ENCODE peak calls at places on chromosomes 16 and 17, in nine cellular contexts. One of them, this sample, is unnamed.

GRCh38 chr16:4131621-4132020 is 15.4 kb upstream of the ADCY9 start:
- DNase-seq in pulmonary artery endothelial cell: no peak
- DNase-seq in aorta: no peak
- DNase-seq in A172: no peak
- DNase-seq in GM19239: no peak
- DNase-seq in activated T-cell treated with anti-CD3 and anti-CD28 coated beads, Interleukin-2, amount 50 U/mL, for 4 hours: no peak
- DNase-seq in CD8-positive, alpha-beta T cell: no peak
- DNase-seq in activated naive CD4-positive, alpha-beta T cell treated with anti-CD3 and anti-CD28 coated beads, Interleukin-2, amount 50 U/mL, for 16 hours: no peak
- DNase-seq in stimulated activated CD8-positive, alpha-beta memory T cell treated with anti-CD3 and anti-CD28 coated beads, Interleukin-15, amount 100 ng/mL, for 24 hours: no peak
- DNase-seq in this sample: no peak

GRCh38 chr16:2366660-2367309 is 26.3 kb upstream of the ABCA3 start:
- DNase-seq in pulmonary artery endothelial cell: no peak
- DNase-seq in aorta: no peak
- DNase-seq in A172: no peak
- DNase-seq in GM19239: no peak
- DNase-seq in activated T-cell treated with anti-CD3 and anti-CD28 coated beads, Interleukin-2, amount 50 U/mL, for 4 hours: no peak
- DNase-seq in CD8-positive, alpha-beta T cell: no peak
- DNase-seq in activated naive CD4-positive, alpha-beta T cell treated with anti-CD3 and anti-CD28 coated beads, Interleukin-2, amount 50 U/mL, for 16 hours: no peak
- DNase-seq in stimulated activated CD8-positive, alpha-beta memory T cell treated with anti-CD3 and anti-CD28 coated beads, Interleukin-15, amount 100 ng/mL, for 24 hours: no peak
- DNase-seq in this sample: no peak

GRCh38 chr17:58666858-58667267 is 25.0 kb downstream of the TEX14 start:
- DNase-seq in pulmonary artery endothelial cell: no peak
- DNase-seq in aorta: peak
- DNase-seq in A172: no peak
- DNase-seq in GM19239: no peak
- DNase-seq in activated T-cell treated with anti-CD3 and anti-CD28 coated beads, Interleukin-2, amount 50 U/mL, for 4 hours: no peak
- DNase-seq in CD8-positive, alpha-beta T cell: peak
- DNase-seq in activated naive CD4-positive, alpha-beta T cell treated with anti-CD3 and anti-CD28 coated beads, Interleukin-2, amount 50 U/mL, for 16 hours: peak
- DNase-seq in stimulated activated CD8-positive, alpha-beta memory T cell treated with anti-CD3 and anti-CD28 coated beads, Interleukin-15, amount 100 ng/mL, for 24 hours: no peak
- DNase-seq in this sample: no peak

GRCh38 chr16:81496742-81497141 is 52.1 kb downstream of the CMIP start:
- DNase-seq in pulmonary artery endothelial cell: no peak
- DNase-seq in aorta: peak
- DNase-seq in A172: no peak
- DNase-seq in GM19239: no peak
- DNase-seq in activated T-cell treated with anti-CD3 and anti-CD28 coated beads, Interleukin-2, amount 50 U/mL, for 4 hours: no peak
- DNase-seq in CD8-positive, alpha-beta T cell: no peak
- DNase-seq in activated naive CD4-positive, alpha-beta T cell treated with anti-CD3 and anti-CD28 coated beads, Interleukin-2, amount 50 U/mL, for 16 hours: no peak
- DNase-seq in stimulated activated CD8-positive, alpha-beta memory T cell treated with anti-CD3 and anti-CD28 coated beads, Interleukin-15, amount 100 ng/mL, for 24 hours: no peak
- DNase-seq in this sample: no peak

GRCh38 chr16:66873685-66874055 is 6.6 kb upstream of the PDP2 start:
- DNase-seq in pulmonary artery endothelial cell: no peak
- DNase-seq in aorta: no peak
- DNase-seq in A172: no peak
- DNase-seq in GM19239: no peak
- DNase-seq in activated T-cell treated with anti-CD3 and anti-CD28 coated beads, Interleukin-2, amount 50 U/mL, for 4 hours: no peak
- DNase-seq in CD8-positive, alpha-beta T cell: no peak
- DNase-seq in activated naive CD4-positive, alpha-beta T cell treated with anti-CD3 and anti-CD28 coated beads, Interleukin-2, amount 50 U/mL, for 16 hours: no peak
- DNase-seq in stimulated activated CD8-positive, alpha-beta memory T cell treated with anti-CD3 and anti-CD28 coated beads, Interleukin-15, amount 100 ng/mL, for 24 hours: no peak
- DNase-seq in this sample: no peak

GRCh38 chr17:10845388-10845751 is 7.5 kb upstream of the PIRT start:
- DNase-seq in pulmonary artery endothelial cell: no peak
- DNase-seq in aorta: no peak
- DNase-seq in A172: no peak
- DNase-seq in GM19239: no peak
- DNase-seq in activated T-cell treated with anti-CD3 and anti-CD28 coated beads, Interleukin-2, amount 50 U/mL, for 4 hours: no peak
- DNase-seq in CD8-positive, alpha-beta T cell: no peak
- DNase-seq in activated naive CD4-positive, alpha-beta T cell treated with anti-CD3 and anti-CD28 coated beads, Interleukin-2, amount 50 U/mL, for 16 hours: no peak
- DNase-seq in stimulated activated CD8-positive, alpha-beta memory T cell treated with anti-CD3 and anti-CD28 coated beads, Interleukin-15, amount 100 ng/mL, for 24 hours: no peak
- DNase-seq in this sample: peak

GRCh38 chr17:62643496-62643895 is 16.0 kb downstream of the MRC2 start:
- DNase-seq in pulmonary artery endothelial cell: no peak
- DNase-seq in aorta: no peak
- DNase-seq in A172: no peak
- DNase-seq in GM19239: no peak
- DNase-seq in activated T-cell treated with anti-CD3 and anti-CD28 coated beads, Interleukin-2, amount 50 U/mL, for 4 hours: no peak
- DNase-seq in CD8-positive, alpha-beta T cell: no peak
- DNase-seq in activated naive CD4-positive, alpha-beta T cell treated with anti-CD3 and anti-CD28 coated beads, Interleukin-2, amount 50 U/mL, for 16 hours: no peak
- DNase-seq in stimulated activated CD8-positive, alpha-beta memory T cell treated with anti-CD3 and anti-CD28 coated beads, Interleukin-15, amount 100 ng/mL, for 24 hours: no peak
- DNase-seq in this sample: no peak

GRCh38 chr17:17131876-17132275 is 74.3 kb downstream of the PLD6 start:
- DNase-seq in pulmonary artery endothelial cell: no peak
- DNase-seq in aorta: no peak
- DNase-seq in A172: no peak
- DNase-seq in GM19239: no peak
- DNase-seq in activated T-cell treated with anti-CD3 and anti-CD28 coated beads, Interleukin-2, amount 50 U/mL, for 4 hours: no peak
- DNase-seq in CD8-positive, alpha-beta T cell: no peak
- DNase-seq in activated naive CD4-positive, alpha-beta T cell treated with anti-CD3 and anti-CD28 coated beads, Interleukin-2, amount 50 U/mL, for 16 hours: no peak
- DNase-seq in stimulated activated CD8-positive, alpha-beta memory T cell treated with anti-CD3 and anti-CD28 coated beads, Interleukin-15, amount 100 ng/mL, for 24 hours: no peak
- DNase-seq in this sample: no peak

GRCh38 chr16:49492090-49492801 is 118.6 kb downstream of the C16orf78 start:
- DNase-seq in pulmonary artery endothelial cell: no peak
- DNase-seq in aorta: peak
- DNase-seq in A172: no peak
- DNase-seq in GM19239: peak
- DNase-seq in activated T-cell treated with anti-CD3 and anti-CD28 coated beads, Interleukin-2, amount 50 U/mL, for 4 hours: peak
- DNase-seq in CD8-positive, alpha-beta T cell: peak
- DNase-seq in activated naive CD4-positive, alpha-beta T cell treated with anti-CD3 and anti-CD28 coated beads, Interleukin-2, amount 50 U/mL, for 16 hours: peak
- DNase-seq in stimulated activated CD8-positive, alpha-beta memory T cell treated with anti-CD3 and anti-CD28 coated beads, Interleukin-15, amount 100 ng/mL, for 24 hours: peak
- DNase-seq in this sample: no peak

GRCh38 chr17:40113961-40114272 is 7.9 kb upstream of the MSL1 start:
- DNase-seq in pulmonary artery endothelial cell: no peak
- DNase-seq in aorta: no peak
- DNase-seq in A172: no peak
- DNase-seq in GM19239: no peak
- DNase-seq in activated T-cell treated with anti-CD3 and anti-CD28 coated beads, Interleukin-2, amount 50 U/mL, for 4 hours: no peak
- DNase-seq in CD8-positive, alpha-beta T cell: no peak
- DNase-seq in activated naive CD4-positive, alpha-beta T cell treated with anti-CD3 and anti-CD28 coated beads, Interleukin-2, amount 50 U/mL, for 16 hours: no peak
- DNase-seq in stimulated activated CD8-positive, alpha-beta memory T cell treated with anti-CD3 and anti-CD28 coated beads, Interleukin-15, amount 100 ng/mL, for 24 hours: no peak
- DNase-seq in this sample: no peak

GRCh38 chr16:85185701-85186100 is 73.4 kb upstream of the CIBAR2 start:
- DNase-seq in pulmonary artery endothelial cell: no peak
- DNase-seq in aorta: no peak
- DNase-seq in A172: no peak
- DNase-seq in GM19239: no peak
- DNase-seq in activated T-cell treated with anti-CD3 and anti-CD28 coated beads, Interleukin-2, amount 50 U/mL, for 4 hours: no peak
- DNase-seq in CD8-positive, alpha-beta T cell: peak
- DNase-seq in activated naive CD4-positive, alpha-beta T cell treated with anti-CD3 and anti-CD28 coated beads, Interleukin-2, amount 50 U/mL, for 16 hours: no peak
- DNase-seq in stimulated activated CD8-positive, alpha-beta memory T cell treated with anti-CD3 and anti-CD28 coated beads, Interleukin-15, amount 100 ng/mL, for 24 hours: no peak
- DNase-seq in this sample: no peak

GRCh38 chr17:77802811-77803220 is 155.7 kb upstream of the TNRC6C start:
- DNase-seq in pulmonary artery endothelial cell: no peak
- DNase-seq in aorta: peak
- DNase-seq in A172: no peak
- DNase-seq in GM19239: no peak
- DNase-seq in activated T-cell treated with anti-CD3 and anti-CD28 coated beads, Interleukin-2, amount 50 U/mL, for 4 hours: no peak
- DNase-seq in CD8-positive, alpha-beta T cell: peak
- DNase-seq in activated naive CD4-positive, alpha-beta T cell treated with anti-CD3 and anti-CD28 coated beads, Interleukin-2, amount 50 U/mL, for 16 hours: no peak
- DNase-seq in stimulated activated CD8-positive, alpha-beta memory T cell treated with anti-CD3 and anti-CD28 coated beads, Interleukin-15, amount 100 ng/mL, for 24 hours: no peak
- DNase-seq in this sample: no peak

GRCh38 chr17:50889528-50890118 is 23.5 kb upstream of the TOB1 start:
- DNase-seq in pulmonary artery endothelial cell: no peak
- DNase-seq in aorta: no peak
- DNase-seq in A172: no peak
- DNase-seq in GM19239: no peak
- DNase-seq in activated T-cell treated with anti-CD3 and anti-CD28 coated beads, Interleukin-2, amount 50 U/mL, for 4 hours: no peak
- DNase-seq in CD8-positive, alpha-beta T cell: no peak
- DNase-seq in activated naive CD4-positive, alpha-beta T cell treated with anti-CD3 and anti-CD28 coated beads, Interleukin-2, amount 50 U/mL, for 16 hours: no peak
- DNase-seq in stimulated activated CD8-positive, alpha-beta memory T cell treated with anti-CD3 and anti-CD28 coated beads, Interleukin-15, amount 100 ng/mL, for 24 hours: no peak
- DNase-seq in this sample: no peak

GRCh38 chr17:59754547-59754946 is 47.1 kb downstream of the VMP1 start:
- DNase-seq in pulmonary artery endothelial cell: peak
- DNase-seq in aorta: no peak
- DNase-seq in A172: peak
- DNase-seq in GM19239: no peak
- DNase-seq in activated T-cell treated with anti-CD3 and anti-CD28 coated beads, Interleukin-2, amount 50 U/mL, for 4 hours: peak
- DNase-seq in CD8-positive, alpha-beta T cell: no peak
- DNase-seq in activated naive CD4-positive, alpha-beta T cell treated with anti-CD3 and anti-CD28 coated beads, Interleukin-2, amount 50 U/mL, for 16 hours: peak
- DNase-seq in stimulated activated CD8-positive, alpha-beta memory T cell treated with anti-CD3 and anti-CD28 coated beads, Interleukin-15, amount 100 ng/mL, for 24 hours: no peak
- DNase-seq in this sample: no peak